ENCODE peak calls at places on chromosomes 7 and 10, in eight cellular contexts. One of them, this sample, is unnamed.

GRCh38 chr7:144011458-144012230 is 11.5 kb downstream of the OR6B1 start:
- DNase-seq in cardiac muscle cell: no peak
- DNase-seq in heart right ventricle: no peak
- DNase-seq in left lung: no peak
- DNase-seq in CD8-positive, alpha-beta T cell: no peak
- DNase-seq in fibroblast of lung: peak; percentile 40
- DNase-seq in HCT116: no peak
- DNase-seq in tibial artery: no peak
- DNase-seq in this sample: no peak

GRCh38 chr7:80060218-80060806 is 74.3 kb upstream of the GNAI1 start:
- DNase-seq in cardiac muscle cell: peak; percentile 49
- DNase-seq in heart right ventricle: no peak
- DNase-seq in left lung: no peak
- DNase-seq in CD8-positive, alpha-beta T cell: no peak
- DNase-seq in fibroblast of lung: peak; percentile 88
- DNase-seq in HCT116: peak; percentile 63
- DNase-seq in tibial artery: no peak
- DNase-seq in this sample: no peak

GRCh38 chr10:34124522-34125035 is 690.5 kb downstream of the PARD3 start:
- DNase-seq in cardiac muscle cell: no peak
- DNase-seq in heart right ventricle: no peak
- DNase-seq in left lung: peak; percentile 55
- DNase-seq in CD8-positive, alpha-beta T cell: no peak
- DNase-seq in fibroblast of lung: no peak
- DNase-seq in HCT116: peak; percentile 88
- DNase-seq in tibial artery: no peak
- DNase-seq in this sample: no peak

GRCh38 chr10:76497671-76498070 is 1066.2 kb downstream of the LRMDA start:
- DNase-seq in cardiac muscle cell: no peak
- DNase-seq in heart right ventricle: no peak
- DNase-seq in left lung: no peak
- DNase-seq in CD8-positive, alpha-beta T cell: no peak
- DNase-seq in fibroblast of lung: no peak
- DNase-seq in HCT116: no peak
- DNase-seq in tibial artery: no peak
- DNase-seq in this sample: no peak

GRCh38 chr7:23404546-23405239 is 65.6 kb downstream of the IGF2BP3 start:
- DNase-seq in cardiac muscle cell: no peak
- DNase-seq in heart right ventricle: no peak
- DNase-seq in left lung: no peak
- DNase-seq in CD8-positive, alpha-beta T cell: no peak
- DNase-seq in fibroblast of lung: no peak
- DNase-seq in HCT116: no peak
- DNase-seq in tibial artery: no peak
- DNase-seq in this sample: no peak

GRCh38 chr10:78401882-78402367 is 368.3 kb downstream of the RPS24 start:
- DNase-seq in cardiac muscle cell: peak; percentile 78
- DNase-seq in heart right ventricle: peak; percentile 49
- DNase-seq in left lung: no peak
- DNase-seq in CD8-positive, alpha-beta T cell: no peak
- DNase-seq in fibroblast of lung: peak; percentile 31
- DNase-seq in HCT116: no peak
- DNase-seq in tibial artery: peak; percentile 59
- DNase-seq in this sample: no peak

GRCh38 chr10:68233045-68233444 is 1.1 kb upstream of the ATOH7 start:
- DNase-seq in cardiac muscle cell: no peak
- DNase-seq in heart right ventricle: no peak
- DNase-seq in left lung: no peak
- DNase-seq in CD8-positive, alpha-beta T cell: no peak
- DNase-seq in fibroblast of lung: no peak
- DNase-seq in HCT116: no peak
- DNase-seq in tibial artery: no peak
- DNase-seq in this sample: no peak

GRCh38 chr7:64863021-64863420 is 40.1 kb upstream of the ZNF273 start:
- DNase-seq in cardiac muscle cell: no peak
- DNase-seq in heart right ventricle: no peak
- DNase-seq in left lung: no peak
- DNase-seq in CD8-positive, alpha-beta T cell: peak; percentile 27
- DNase-seq in fibroblast of lung: no peak
- DNase-seq in HCT116: no peak
- DNase-seq in tibial artery: peak; percentile 64
- DNase-seq in this sample: no peak

GRCh38 chr7:96075510-96076349 is 246.2 kb downstream of the SLC25A13 start:
- DNase-seq in cardiac muscle cell: peak; percentile 73
- DNase-seq in heart right ventricle: peak; percentile 57
- DNase-seq in left lung: peak; percentile 50
- DNase-seq in CD8-positive, alpha-beta T cell: peak; percentile 66
- DNase-seq in fibroblast of lung: peak; percentile 65
- DNase-seq in HCT116: peak; percentile 8
- DNase-seq in tibial artery: peak; percentile 70
- DNase-seq in this sample: peak; percentile 81

GRCh38 chr7:44711528-44711927 is 37.1 kb upstream of the ZMIZ2 start:
- DNase-seq in cardiac muscle cell: no peak
- DNase-seq in heart right ventricle: no peak
- DNase-seq in left lung: no peak
- DNase-seq in CD8-positive, alpha-beta T cell: no peak
- DNase-seq in fibroblast of lung: no peak
- DNase-seq in HCT116: no peak
- DNase-seq in tibial artery: no peak
- DNase-seq in this sample: no peak

GRCh38 chr10:106919798-106920382 is 244.6 kb downstream of the SORCS1 start:
- DNase-seq in cardiac muscle cell: no peak
- DNase-seq in heart right ventricle: no peak
- DNase-seq in left lung: no peak
- DNase-seq in CD8-positive, alpha-beta T cell: no peak
- DNase-seq in fibroblast of lung: no peak
- DNase-seq in HCT116: no peak
- DNase-seq in tibial artery: no peak
- DNase-seq in this sample: no peak

GRCh38 chr7:148701414-148701813 is 2.7 kb downstream of the CUL1 start:
- DNase-seq in cardiac muscle cell: no peak
- DNase-seq in heart right ventricle: no peak
- DNase-seq in left lung: no peak
- DNase-seq in CD8-positive, alpha-beta T cell: no peak
- DNase-seq in fibroblast of lung: peak; percentile 29
- DNase-seq in HCT116: no peak
- DNase-seq in tibial artery: no peak
- DNase-seq in this sample: no peak

GRCh38 chr7:148704189-148704588 is 5.5 kb downstream of the CUL1 start:
- DNase-seq in cardiac muscle cell: no peak
- DNase-seq in heart right ventricle: no peak
- DNase-seq in left lung: no peak
- DNase-seq in CD8-positive, alpha-beta T cell: no peak
- DNase-seq in fibroblast of lung: no peak
- DNase-seq in HCT116: no peak
- DNase-seq in tibial artery: no peak
- DNase-seq in this sample: no peak

GRCh38 chr7:148704966-148705365 is 6.3 kb downstream of the CUL1 start:
- DNase-seq in cardiac muscle cell: no peak
- DNase-seq in heart right ventricle: no peak
- DNase-seq in left lung: no peak
- DNase-seq in CD8-positive, alpha-beta T cell: no peak
- DNase-seq in fibroblast of lung: no peak
- DNase-seq in HCT116: no peak
- DNase-seq in tibial artery: no peak
- DNase-seq in this sample: no peak

GRCh38 chr7:148700693-148701092 is 2.0 kb downstream of the CUL1 start:
- DNase-seq in cardiac muscle cell: peak; percentile 65
- DNase-seq in heart right ventricle: no peak
- DNase-seq in left lung: peak; percentile 55
- DNase-seq in CD8-positive, alpha-beta T cell: no peak
- DNase-seq in fibroblast of lung: peak; percentile 47
- DNase-seq in HCT116: no peak
- DNase-seq in tibial artery: no peak
- DNase-seq in this sample: peak; percentile 70

DNA sequence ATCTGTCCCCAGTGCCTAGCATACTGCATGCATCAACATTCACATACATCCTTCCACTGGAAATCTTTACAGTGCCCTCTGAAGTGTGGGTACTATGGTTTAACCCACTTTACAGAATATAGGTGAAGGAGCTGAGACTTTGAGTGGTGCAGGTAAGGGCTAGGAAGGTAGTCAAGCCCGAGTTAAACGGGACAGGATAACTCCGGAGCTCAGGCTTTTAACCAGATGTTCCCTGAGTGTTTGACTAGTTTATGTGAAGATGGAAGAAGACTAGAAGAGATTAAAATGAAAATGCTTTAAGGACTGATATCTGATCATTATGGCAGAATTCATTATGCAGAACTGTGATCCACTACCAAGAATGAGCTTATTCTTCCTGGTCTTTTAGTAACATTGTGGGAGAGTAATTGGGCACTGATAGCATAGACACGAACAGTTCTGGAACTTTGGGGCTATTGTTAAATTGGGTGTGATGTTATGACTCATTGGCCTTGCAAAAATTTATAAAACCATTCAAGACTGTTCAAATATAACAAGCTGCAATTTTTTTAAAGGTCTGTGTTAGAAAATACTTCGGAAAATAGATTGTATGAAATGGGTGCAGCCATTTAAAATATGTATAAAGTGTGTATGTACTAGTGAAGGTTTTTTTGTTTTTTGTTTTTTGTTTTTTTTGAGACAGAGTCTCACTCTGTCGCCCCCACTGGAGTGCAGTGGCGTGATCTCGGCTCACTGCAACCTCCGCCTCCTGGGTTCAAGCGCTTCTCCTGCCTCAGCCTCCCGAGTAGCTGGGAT is 4.4 kb downstream of the CUL1 start:
- DNase-seq in cardiac muscle cell: no peak
- DNase-seq in heart right ventricle: no peak
- DNase-seq in left lung: no peak
- DNase-seq in CD8-positive, alpha-beta T cell: no peak
- DNase-seq in fibroblast of lung: peak; percentile 28
- DNase-seq in HCT116: no peak
- DNase-seq in tibial artery: no peak
- DNase-seq in this sample: no peak
- H3K4me3 ChIP-seq in cardiac muscle cell: no peak overlapping the region
- H3K4me3 ChIP-seq in heart right ventricle: no peak overlapping the region
- H3K4me3 ChIP-seq in left lung: no peak overlapping the region
- H3K4me3 ChIP-seq in CD8-positive, alpha-beta T cell: no peak overlapping the region
- H3K4me3 ChIP-seq in fibroblast of lung: no peak overlapping the region
- H3K4me3 ChIP-seq in HCT116: no peak overlapping the region
- H3K4me3 ChIP-seq in tibial artery: no peak overlapping the region
- H3K4me3 ChIP-seq in this sample: no peak overlapping the region

DNA sequence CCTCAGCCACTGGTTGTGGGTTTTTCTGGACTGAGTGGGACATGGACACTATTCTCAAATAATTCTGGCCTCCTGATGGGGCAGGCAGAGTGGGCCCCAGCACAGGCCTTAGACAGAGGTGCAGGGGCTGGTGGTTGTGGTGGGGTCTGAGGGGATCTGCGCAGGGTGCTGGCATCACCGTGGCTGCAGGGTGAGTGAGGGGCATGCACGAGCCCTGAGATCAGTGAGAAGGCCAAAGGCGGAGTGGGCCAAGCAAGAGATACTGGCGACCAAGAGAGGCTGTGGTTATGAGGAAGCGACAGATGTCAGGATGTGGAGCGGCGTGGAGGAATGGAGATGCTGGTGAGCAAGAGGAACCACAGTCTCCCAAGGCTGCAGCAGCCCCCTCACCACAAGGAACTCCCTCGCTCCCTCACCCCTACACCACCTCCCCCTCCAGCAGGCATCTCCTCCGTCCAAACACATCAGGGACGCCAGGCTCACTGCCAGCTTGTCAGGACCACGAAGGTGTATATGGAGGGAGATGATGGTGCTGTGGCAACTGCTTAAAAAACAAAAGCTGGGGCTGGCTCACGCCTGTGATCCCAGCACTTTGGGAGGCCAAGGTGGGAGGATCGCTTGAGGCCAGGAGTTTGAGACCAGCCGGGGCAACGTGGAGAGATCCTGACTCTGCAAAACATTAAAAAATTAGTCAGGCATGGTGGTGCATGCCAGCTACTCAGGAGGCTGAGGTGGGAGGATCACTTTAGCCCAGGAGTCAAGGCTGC is 9.6 kb downstream of the PRF1 start:
- DNase-seq in cardiac muscle cell: no peak
- DNase-seq in heart right ventricle: no peak
- DNase-seq in left lung: no peak
- DNase-seq in CD8-positive, alpha-beta T cell: peak; percentile 46
- DNase-seq in fibroblast of lung: no peak
- DNase-seq in HCT116: no peak
- DNase-seq in tibial artery: no peak
- DNase-seq in this sample: no peak
- H3K27ac ChIP-seq in cardiac muscle cell: no peak overlapping the region
- H3K27ac ChIP-seq in heart right ventricle: no peak overlapping the region
- H3K27ac ChIP-seq in left lung: no peak overlapping the region
- H3K27ac ChIP-seq in CD8-positive, alpha-beta T cell: no peak overlapping the region
- H3K27ac ChIP-seq in fibroblast of lung: no peak overlapping the region
- H3K27ac ChIP-seq in HCT116: no peak overlapping the region
- H3K27ac ChIP-seq in tibial artery: no peak overlapping the region
- H3K27ac ChIP-seq in this sample: no peak overlapping the region

DNA sequence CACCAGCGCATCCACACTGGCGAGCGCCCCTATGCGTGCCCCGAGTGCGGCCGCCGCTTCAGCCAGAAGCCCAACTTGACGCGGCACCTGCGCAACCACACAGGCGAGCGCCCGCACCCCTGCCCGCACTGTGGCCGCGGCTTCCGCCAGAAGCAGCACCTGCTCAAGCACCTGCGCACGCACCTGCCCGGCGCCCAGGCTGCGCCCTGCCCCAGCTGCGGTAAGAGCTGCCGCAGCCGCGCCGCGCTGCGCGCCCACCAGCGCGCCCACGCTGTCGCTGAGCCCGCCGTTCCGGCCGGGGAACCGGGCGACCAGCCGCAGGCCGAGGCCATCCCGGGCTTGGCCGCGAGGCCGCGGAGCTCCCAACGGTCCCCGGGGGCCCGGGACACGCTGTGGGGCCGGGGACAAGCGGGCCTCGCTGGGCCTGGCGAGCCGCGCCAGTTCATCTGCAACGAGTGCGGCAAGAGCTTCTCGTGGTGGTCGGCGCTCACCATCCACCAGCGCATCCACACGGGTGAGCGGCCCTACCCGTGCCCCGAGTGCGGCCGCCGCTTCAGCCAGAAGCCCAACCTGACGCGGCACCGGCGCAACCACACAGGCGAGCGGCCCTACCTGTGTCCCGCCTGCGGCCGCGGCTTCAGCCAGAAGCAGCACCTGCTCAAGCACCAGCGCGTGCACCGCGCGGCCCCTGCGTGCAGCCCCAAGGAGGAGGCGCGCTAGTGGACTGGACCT is 18.4 kb downstream of the ZNF775 start:
- DNase-seq in cardiac muscle cell: no peak
- DNase-seq in heart right ventricle: no peak
- DNase-seq in left lung: peak; percentile 24
- DNase-seq in CD8-positive, alpha-beta T cell: no peak
- DNase-seq in fibroblast of lung: no peak
- DNase-seq in HCT116: no peak
- DNase-seq in tibial artery: no peak
- DNase-seq in this sample: no peak
- H3K4me1 ChIP-seq in cardiac muscle cell: peaks cover 19% of the 10 kb centered on the region
- H3K4me1 ChIP-seq in heart right ventricle: no peaks in the 10 kb centered on the region
- H3K4me1 ChIP-seq in left lung: no peaks in the 10 kb centered on the region
- H3K4me1 ChIP-seq in CD8-positive, alpha-beta T cell: no peaks in the 10 kb centered on the region
- H3K4me1 ChIP-seq in fibroblast of lung: peaks cover 2% of the 10 kb centered on the region
- H3K4me1 ChIP-seq in HCT116: peaks cover 15% of the 10 kb centered on the region
- H3K4me1 ChIP-seq in tibial artery: no peaks in the 10 kb centered on the region
- H3K4me1 ChIP-seq in this sample: peaks cover 3% of the 10 kb centered on the region

GRCh38 chr10:70457759-70458305 is 16.4 kb upstream of the NODAL start:
- DNase-seq in cardiac muscle cell: no peak
- DNase-seq in heart right ventricle: no peak
- DNase-seq in left lung: no peak
- DNase-seq in CD8-positive, alpha-beta T cell: no peak
- DNase-seq in fibroblast of lung: no peak
- DNase-seq in HCT116: no peak
- DNase-seq in tibial artery: no peak
- DNase-seq in this sample: no peak
- H3K4me3 ChIP-seq in cardiac muscle cell: peak overlapping the region; percentile 15
- H3K4me3 ChIP-seq in heart right ventricle: peak overlapping the region; percentile 36
- H3K4me3 ChIP-seq in left lung: no peak overlapping the region
- H3K4me3 ChIP-seq in CD8-positive, alpha-beta T cell: no peak overlapping the region
- H3K4me3 ChIP-seq in fibroblast of lung: no peak overlapping the region
- H3K4me3 ChIP-seq in HCT116: no peak overlapping the region
- H3K4me3 ChIP-seq in tibial artery: peak overlapping the region; percentile 46
- H3K4me3 ChIP-seq in this sample: peak overlapping the region; percentile 58

GRCh38 chr7:6171532-6172330 is 100.7 kb downstream of the CYTH3 start:
- DNase-seq in cardiac muscle cell: no peak
- DNase-seq in heart right ventricle: peak; percentile 59
- DNase-seq in left lung: no peak
- DNase-seq in CD8-positive, alpha-beta T cell: no peak
- DNase-seq in fibroblast of lung: no peak
- DNase-seq in HCT116: no peak
- DNase-seq in tibial artery: no peak
- DNase-seq in this sample: no peak
- H3K27ac ChIP-seq in cardiac muscle cell: no peak overlapping the region
- H3K27ac ChIP-seq in heart right ventricle: no peak overlapping the region
- H3K27ac ChIP-seq in left lung: no peak overlapping the region
- H3K27ac ChIP-seq in CD8-positive, alpha-beta T cell: no peak overlapping the region
- H3K27ac ChIP-seq in fibroblast of lung: no peak overlapping the region
- H3K27ac ChIP-seq in HCT116: no peak overlapping the region
- H3K27ac ChIP-seq in tibial artery: no peak overlapping the region
- H3K27ac ChIP-seq in this sample: no peak overlapping the region